ENCODE peak calls at places on chromosomes 5 and 9, in six cellular contexts. B, L, H, M, Y and D are unnamed samples. For H3K4me1, the result is how much of the 10 kb centered on the place peaks cover.

GRCh38 chr5:73387630-73388370 is 60.8 kb downstream of the FOXD1 start:
- DNase-seq in B (peak), L (no peak), H (peak), M (no peak), Y (no peak), D (no peak)

GRCh38 chr5:96655506-96655905 is 6.7 kb upstream of the CAST start:
- DNase-seq in B (peak), L (no peak), H (no peak), M (no peak), Y (no peak), D (no peak)

GRCh38 chr5:51632794-51633193 is 249.5 kb downstream of the ISL1 start:
- DNase-seq in B (no peak), L (no peak), H (no peak), M (no peak), Y (no peak), D (no peak)

GRCh38 chr9:124281934-124282351 is 24.2 kb downstream of the NEK6 start:
- DNase-seq in B (no peak), L (no peak), H (no peak), M (no peak), Y (no peak), D (peak)

GRCh38 chr9:37938121-37938906 is 34.4 kb upstream of the SLC25A51 start:
- DNase-seq in B (peak), L (peak), H (no peak), M (no peak), Y (no peak), D (peak)

GRCh38 chr5:31531543-31531887 is 378 bp downstream of the DROSHA start:
- DNase-seq in B (peak), L (no peak), H (peak), M (peak), Y (no peak), D (peak)

GRCh38 chr5:56818409-56819026 is 3.2 kb downstream of the MAP3K1 start:
- DNase-seq in B (peak), L (no peak), H (no peak), M (no peak), Y (no peak), D (no peak)

GRCh38 chr9:18317896-18318295 is 156.1 kb upstream of the ADAMTSL1 start:
- DNase-seq in B (no peak), L (no peak), H (no peak), M (no peak), Y (no peak), D (no peak)

GRCh38 chr5:454936-455335 is 12.0 kb downstream of the EXOC3 start:
- DNase-seq in B (no peak), L (no peak), H (no peak), M (no peak), Y (no peak), D (no peak)

GRCh38 chr9:72354704-72355103 is 10.3 kb downstream of the ZFAND5 start:
- DNase-seq in B (no peak), L (no peak), H (no peak), M (peak), Y (no peak), D (no peak)

GRCh38 chr9:129550199-129550839 is 70.6 kb downstream of the C9orf50 start:
- DNase-seq in B (peak), L (peak), H (no peak), M (peak), Y (peak), D (peak)

GRCh38 chr9:136572596-136573313 is 26.9 kb upstream of the NOTCH1 start:
- DNase-seq in B (no peak), L (no peak), H (no peak), M (no peak), Y (no peak), D (no peak)

GRCh38 chr5:124203308-124203707 is 543.1 kb downstream of the ZNF608 start:
- DNase-seq in B (no peak), L (no peak), H (peak), M (no peak), Y (no peak), D (no peak)

GRCh38 chr9:110835404-110835803 is 166.8 kb downstream of the MUSK start:
- DNase-seq in B (peak), L (no peak), H (no peak), M (peak), Y (no peak), D (no peak)

GRCh38 chr5:41246376-41246775 is 33.0 kb upstream of the C6 start:
- DNase-seq in B (peak), L (peak), H (no peak), M (peak), Y (no peak), D (no peak)

GRCh38 chr5:134153657-134154056 is 23.1 kb downstream of the SKP1 start:
- DNase-seq in B (no peak), L (no peak), H (no peak), M (no peak), Y (no peak), D (no peak)
- H3K4me1 ChIP-seq in B (under half), L (under half), H (under half), M (under half), Y (under half), D (under half)

DNA sequence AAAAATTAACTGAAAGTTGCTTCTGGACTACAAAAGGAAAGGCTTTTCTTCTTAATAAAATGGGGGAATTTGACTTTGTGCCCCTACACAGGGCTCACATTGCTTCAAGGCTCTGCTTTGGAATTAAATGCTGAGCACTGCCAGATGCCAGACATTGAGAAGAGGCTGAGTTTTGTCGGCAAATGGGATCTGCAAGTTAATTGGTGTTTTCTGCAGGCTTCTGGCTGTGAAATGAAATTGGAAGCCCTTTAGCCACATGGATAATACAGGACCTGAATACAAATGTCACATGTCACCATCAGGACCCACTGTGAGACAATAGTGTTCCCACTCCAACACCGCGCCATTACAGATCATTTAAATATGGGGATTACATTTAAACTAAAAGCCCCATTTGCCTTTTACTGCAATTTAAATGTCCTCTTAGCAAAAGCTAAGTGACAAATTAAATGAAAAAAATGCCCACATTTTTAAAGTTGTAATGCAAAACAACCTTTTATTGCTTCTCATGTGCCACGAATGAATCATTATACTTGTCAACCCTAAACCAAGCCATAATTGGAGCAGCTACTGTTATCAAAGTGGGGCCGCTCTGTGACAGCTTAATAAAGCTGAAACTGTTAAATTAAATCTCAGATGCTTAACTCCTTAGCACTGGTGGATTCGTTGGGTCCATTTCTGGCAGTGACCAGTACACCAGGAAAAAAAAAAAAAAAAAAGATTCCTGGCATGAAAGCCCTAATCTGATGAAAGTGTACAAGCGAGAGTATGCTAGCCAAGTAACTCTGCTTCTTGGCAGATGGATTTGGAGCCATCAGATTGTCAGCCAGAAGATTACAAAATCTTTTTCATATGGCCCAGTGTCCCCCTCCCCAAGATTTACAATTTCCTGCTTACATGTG is 164.6 kb downstream of the ZSWIM6 start:
- DNase-seq in B (peak), L (no peak), H (no peak), M (no peak), Y (no peak), D (no peak)
- H3K27ac ChIP-seq in B (no peak), L (no peak), H (no peak), M (no peak), Y (peak), D (no peak)

GRCh38 chr9:116467740-116468351 is 219.3 kb upstream of the TRIM32 start:
- DNase-seq in B (no peak), L (no peak), H (no peak), M (no peak), Y (no peak), D (no peak)
- TF ChIP-seq CTCF in B (no peak), L (no peak), H (no peak), M (no peak), Y (no peak), D (no peak)

DNA sequence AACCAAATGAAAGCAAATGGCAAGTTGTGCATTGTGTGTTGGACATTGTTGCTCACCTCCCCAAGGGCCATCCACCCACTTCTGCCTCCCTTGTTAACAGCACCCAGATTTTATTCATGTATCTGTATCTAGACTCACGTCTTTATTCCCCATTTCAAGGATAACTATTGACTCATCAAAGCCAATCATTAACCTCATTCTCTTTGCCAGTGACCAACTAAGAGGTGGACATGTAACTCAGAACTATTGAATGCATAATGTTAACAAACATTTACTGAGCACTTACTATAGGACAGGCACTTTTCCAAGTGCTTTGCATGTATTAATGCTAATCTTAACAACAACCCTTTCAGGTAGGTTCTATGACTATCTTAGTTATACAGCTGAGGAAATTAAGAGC is 45.2 kb upstream of the SMARCA2 start:
- DNase-seq in B (no peak), L (no peak), H (no peak), M (no peak), Y (no peak), D (no peak)
- H3K4me1 ChIP-seq in B (under half), L (under half), H (under half), M (under half), Y (under half), D (under half)

GRCh38 chr5:27266184-27266583 is 227.8 kb upstream of the CDH9 start:
- DNase-seq in B (peak), L (no peak), H (no peak), M (no peak), Y (no peak), D (no peak)
- H3K27ac ChIP-seq in B (no peak), L (no peak), H (no peak), M (no peak), Y (no peak), D (no peak)

GRCh38 chr5:138594305-138595058 is 19.3 kb upstream of the HSPA9 start:
- DNase-seq in B (no peak), L (no peak), H (no peak), M (no peak), Y (no peak), D (no peak)
- TF ChIP-seq CTCF in B (no peak), L (peak), H (peak), M (peak), Y (no peak), D (peak)

GRCh38 chr9:97518909-97519307 is 17.4 kb downstream of the TMOD1 start:
- DNase-seq in B (peak), L (peak), H (no peak), M (peak), Y (peak), D (no peak)
- H3K4me1 ChIP-seq in B (under half), L (under half), H (under half), M (under half), Y (under half), D (under half)